ENCODE peak calls at places on chromosomes 1 and 21, in seven cellular contexts. One of them, this sample, is unnamed.

GRCh38 chr1:41738475-41738874 is 180.2 kb downstream of the HIVEP3 start:
- DNase-seq in HCT116: no peak
- DNase-seq in HepG2: no peak
- DNase-seq in GM12878: no peak
- DNase-seq in SK-N-SH: no peak
- DNase-seq in Panc1: no peak
- DNase-seq in K562: no peak
- DNase-seq in this sample: no peak

GRCh38 chr1:62753031-62753965 is 30.6 kb upstream of the ATG4C start:
- DNase-seq in K562: no peak
- DNase-seq in GM12878: no peak
- DNase-seq in HCT116: no peak
- DNase-seq in SK-N-SH: no peak
- DNase-seq in HepG2: no peak
- DNase-seq in Panc1: no peak
- DNase-seq in this sample: no peak

GRCh38 chr21:43719748-43720538 is 1.0 kb downstream of the PDXK start:
- DNase-seq in GM12878: no peak
- DNase-seq in K562: no peak
- DNase-seq in HepG2: no peak
- DNase-seq in HCT116: no peak
- DNase-seq in SK-N-SH: no peak
- DNase-seq in Panc1: no peak
- DNase-seq in this sample: no peak

GRCh38 chr1:222454196-222454595 is 93.7 kb downstream of the HHIPL2 start:
- DNase-seq in HepG2: no peak
- DNase-seq in K562: no peak
- DNase-seq in HCT116: no peak
- DNase-seq in Panc1: no peak
- DNase-seq in GM12878: no peak
- DNase-seq in SK-N-SH: no peak
- DNase-seq in this sample: no peak

GRCh38 chr1:109089242-109090015 is 1.1 kb upstream of the TMEM167B start:
- DNase-seq in HepG2: peak; percentile 87
- DNase-seq in SK-N-SH: peak; percentile 55
- DNase-seq in HCT116: peak; percentile 41
- DNase-seq in GM12878: no peak
- DNase-seq in Panc1: peak; percentile 70
- DNase-seq in K562: peak; percentile 86
- DNase-seq in this sample: peak; percentile 69

GRCh38 chr1:3084726-3085125 is 15.7 kb downstream of the PRDM16 start:
- DNase-seq in K562: no peak
- DNase-seq in HepG2: no peak
- DNase-seq in Panc1: no peak
- DNase-seq in HCT116: no peak
- DNase-seq in SK-N-SH: no peak
- DNase-seq in GM12878: no peak
- DNase-seq in this sample: no peak

GRCh38 chr1:25356848-25357247 is 18.7 kb downstream of the TMEM50A start:
- DNase-seq in HCT116: no peak
- DNase-seq in SK-N-SH: no peak
- DNase-seq in GM12878: no peak
- DNase-seq in K562: no peak
- DNase-seq in HepG2: no peak
- DNase-seq in Panc1: no peak
- DNase-seq in this sample: no peak

GRCh38 chr21:35190201-35190701 is 141.1 kb upstream of the RUNX1 start:
- DNase-seq in K562: no peak
- DNase-seq in HepG2: no peak
- DNase-seq in GM12878: no peak
- DNase-seq in HCT116: peak; percentile 58
- DNase-seq in Panc1: peak; percentile 43
- DNase-seq in SK-N-SH: no peak
- DNase-seq in this sample: no peak

GRCh38 chr1:18119289-18119688 is 11.7 kb downstream of the IGSF21 start:
- DNase-seq in K562: no peak
- DNase-seq in HepG2: no peak
- DNase-seq in Panc1: no peak
- DNase-seq in GM12878: no peak
- DNase-seq in HCT116: no peak
- DNase-seq in SK-N-SH: no peak
- DNase-seq in this sample: no peak

GRCh38 chr21:29382029-29382654 is 83.4 kb downstream of the BACH1 start:
- DNase-seq in HCT116: no peak
- DNase-seq in GM12878: no peak
- DNase-seq in SK-N-SH: no peak
- DNase-seq in Panc1: no peak
- DNase-seq in HepG2: peak; percentile 10
- DNase-seq in K562: no peak
- DNase-seq in this sample: no peak

GRCh38 chr1:45836451-45836850 is 33.0 kb downstream of the MAST2 start:
- DNase-seq in Panc1: no peak
- DNase-seq in SK-N-SH: no peak
- DNase-seq in K562: no peak
- DNase-seq in HCT116: no peak
- DNase-seq in GM12878: no peak
- DNase-seq in HepG2: no peak
- DNase-seq in this sample: no peak

GRCh38 chr1:171245458-171246064 is 2.7 kb upstream of the FMO1 start:
- DNase-seq in K562: peak; percentile 50
- DNase-seq in HCT116: peak; percentile 45
- DNase-seq in SK-N-SH: peak; percentile 37
- DNase-seq in Panc1: no peak
- DNase-seq in HepG2: peak; percentile 25
- DNase-seq in GM12878: no peak
- DNase-seq in this sample: no peak

GRCh38 chr1:23521588-23521987 is 9.4 kb downstream of the E2F2 start:
- DNase-seq in HCT116: no peak
- DNase-seq in HepG2: no peak
- DNase-seq in K562: peak; percentile 78
- DNase-seq in GM12878: no peak
- DNase-seq in Panc1: no peak
- DNase-seq in SK-N-SH: peak; percentile 64
- DNase-seq in this sample: no peak

GRCh38 chr1:112506731-112507130 is 2.0 kb upstream of the WNT2B start:
- DNase-seq in SK-N-SH: no peak
- DNase-seq in HCT116: no peak
- DNase-seq in Panc1: no peak
- DNase-seq in GM12878: no peak
- DNase-seq in HepG2: no peak
- DNase-seq in K562: no peak
- DNase-seq in this sample: no peak

GRCh38 chr1:215583185-215583692 is 16.1 kb downstream of the KCTD3 start:
- DNase-seq in K562: no peak
- DNase-seq in HCT116: no peak
- DNase-seq in HepG2: no peak
- DNase-seq in Panc1: no peak
- DNase-seq in GM12878: no peak
- DNase-seq in SK-N-SH: no peak
- DNase-seq in this sample: no peak

GRCh38 chr1:96660503-96660902 is 61.1 kb upstream of the PTBP2 start:
- DNase-seq in HepG2: no peak
- DNase-seq in GM12878: no peak
- DNase-seq in HCT116: no peak
- DNase-seq in Panc1: no peak
- DNase-seq in SK-N-SH: no peak
- DNase-seq in K562: no peak
- DNase-seq in this sample: no peak

GRCh38 chr1:154445040-154445472 is 39.9 kb downstream of the IL6R start:
- DNase-seq in GM12878: peak; percentile 59
- DNase-seq in HCT116: no peak
- DNase-seq in SK-N-SH: no peak
- DNase-seq in K562: no peak
- DNase-seq in HepG2: no peak
- DNase-seq in Panc1: no peak
- DNase-seq in this sample: no peak

GRCh38 chr1:242008788-242009500 is 10.0 kb upstream of the MAP1LC3C start:
- DNase-seq in HCT116: no peak
- DNase-seq in Panc1: no peak
- DNase-seq in SK-N-SH: peak; percentile 48
- DNase-seq in K562: no peak
- DNase-seq in HepG2: no peak
- DNase-seq in GM12878: no peak
- DNase-seq in this sample: no peak

GRCh38 chr21:39863111-39863510 is 4.1 kb upstream of the PCP4 start:
- DNase-seq in K562: no peak
- DNase-seq in SK-N-SH: no peak
- DNase-seq in HCT116: no peak
- DNase-seq in HepG2: no peak
- DNase-seq in GM12878: no peak
- DNase-seq in Panc1: no peak
- DNase-seq in this sample: no peak

GRCh38 chr1:190540366-190540765 is 62.7 kb upstream of the BRINP3 start:
- DNase-seq in HCT116: no peak
- DNase-seq in SK-N-SH: no peak
- DNase-seq in HepG2: no peak
- DNase-seq in Panc1: no peak
- DNase-seq in K562: no peak
- DNase-seq in GM12878: no peak
- DNase-seq in this sample: no peak

GRCh38 chr1:218851601-218852000 is 322.1 kb upstream of the LYPLAL1 start:
- DNase-seq in Panc1: no peak
- DNase-seq in K562: no peak
- DNase-seq in SK-N-SH: no peak
- DNase-seq in HCT116: no peak
- DNase-seq in GM12878: no peak
- DNase-seq in HepG2: no peak
- DNase-seq in this sample: no peak

GRCh38 chr1:67647036-67647798 is 37.8 kb upstream of the GADD45A start:
- DNase-seq in HepG2: no peak
- DNase-seq in SK-N-SH: peak; percentile 64
- DNase-seq in HCT116: no peak
- DNase-seq in Panc1: no peak
- DNase-seq in K562: no peak
- DNase-seq in GM12878: no peak
- DNase-seq in this sample: no peak

GRCh38 chr21:31283025-31283424 is 61.0 kb downstream of the TIAM1 start:
- DNase-seq in Panc1: no peak
- DNase-seq in HepG2: no peak
- DNase-seq in GM12878: no peak
- DNase-seq in K562: no peak
- DNase-seq in HCT116: no peak
- DNase-seq in SK-N-SH: no peak
- DNase-seq in this sample: no peak

GRCh38 chr1:228082975-228083870 is 715 bp downstream of the ARF1 start:
- DNase-seq in HCT116: no peak
- DNase-seq in K562: peak; percentile 63
- DNase-seq in SK-N-SH: peak; percentile 55
- DNase-seq in GM12878: no peak
- DNase-seq in HepG2: no peak
- DNase-seq in Panc1: no peak
- DNase-seq in this sample: no peak

GRCh38 chr1:145730467-145730866 is 11.2 kb downstream of the CD160 start:
- DNase-seq in Panc1: no peak
- DNase-seq in HCT116: no peak
- DNase-seq in GM12878: no peak
- DNase-seq in HepG2: no peak
- DNase-seq in K562: no peak
- DNase-seq in SK-N-SH: no peak
- DNase-seq in this sample: no peak

GRCh38 chr1:172719694-172720138 is 60.8 kb downstream of the FASLG start:
- DNase-seq in Panc1: no peak
- DNase-seq in SK-N-SH: peak; percentile 57
- DNase-seq in HepG2: peak; percentile 44
- DNase-seq in K562: peak; percentile 56
- DNase-seq in GM12878: no peak
- DNase-seq in HCT116: peak; percentile 39
- DNase-seq in this sample: no peak

GRCh38 chr1:31372961-31373896 is at the start of gene FABP3:
- DNase-seq in HepG2: peak; percentile 71
- DNase-seq in GM12878: no peak
- DNase-seq in SK-N-SH: peak; percentile 68
- DNase-seq in HCT116: no peak
- DNase-seq in Panc1: no peak
- DNase-seq in K562: peak; percentile 83
- DNase-seq in this sample: peak; percentile 85
- TF ChIP-seq SIN3A in HepG2: peak; percentile 40
- TF ChIP-seq SIN3A in GM12878: no peak
- TF ChIP-seq SIN3A in SK-N-SH: no peak
- TF ChIP-seq SIN3A in HCT116: no peak
- TF ChIP-seq SIN3A in Panc1: no peak
- TF ChIP-seq SIN3A in K562: no peak
- TF ChIP-seq SIN3A in this sample: peak; percentile 29

GRCh38 chr21:38434913-38435533 is 63.3 kb downstream of the ERG start:
- DNase-seq in HCT116: no peak
- DNase-seq in K562: no peak
- DNase-seq in SK-N-SH: no peak
- DNase-seq in HepG2: no peak
- DNase-seq in Panc1: no peak
- DNase-seq in GM12878: no peak
- DNase-seq in this sample: no peak
- TF ChIP-seq SIN3A in HCT116: no peak
- TF ChIP-seq SIN3A in K562: no peak
- TF ChIP-seq SIN3A in SK-N-SH: no peak
- TF ChIP-seq SIN3A in HepG2: no peak
- TF ChIP-seq SIN3A in Panc1: no peak
- TF ChIP-seq SIN3A in GM12878: no peak
- TF ChIP-seq SIN3A in this sample: no peak

GRCh38 chr1:207027221-207027777 is 5.3 kb downstream of the C1orf116 start:
- DNase-seq in HepG2: no peak
- DNase-seq in SK-N-SH: no peak
- DNase-seq in Panc1: no peak
- DNase-seq in HCT116: peak; percentile 86
- DNase-seq in K562: no peak
- DNase-seq in GM12878: no peak
- DNase-seq in this sample: no peak
- TF ChIP-seq SIN3A in HepG2: no peak
- TF ChIP-seq SIN3A in SK-N-SH: no peak
- TF ChIP-seq SIN3A in Panc1: no peak
- TF ChIP-seq SIN3A in HCT116: peak; percentile 83
- TF ChIP-seq SIN3A in K562: no peak
- TF ChIP-seq SIN3A in GM12878: no peak
- TF ChIP-seq SIN3A in this sample: no peak

GRCh38 chr1:225462429-225462713 is 34.5 kb upstream of the LBR start:
- DNase-seq in HCT116: no peak
- DNase-seq in SK-N-SH: peak; percentile 72
- DNase-seq in HepG2: no peak
- DNase-seq in K562: no peak
- DNase-seq in GM12878: no peak
- DNase-seq in Panc1: no peak
- DNase-seq in this sample: no peak

GRCh38 chr1:225458222-225458631 is 30.4 kb upstream of the LBR start:
- DNase-seq in SK-N-SH: no peak
- DNase-seq in HepG2: no peak
- DNase-seq in GM12878: no peak
- DNase-seq in Panc1: no peak
- DNase-seq in K562: no peak
- DNase-seq in HCT116: no peak
- DNase-seq in this sample: no peak

GRCh38 chr1:225461533-225462428 is 33.9 kb upstream of the LBR start:
- DNase-seq in K562: no peak
- DNase-seq in Panc1: no peak
- DNase-seq in GM12878: no peak
- DNase-seq in HCT116: no peak
- DNase-seq in HepG2: no peak
- DNase-seq in SK-N-SH: peak; percentile 75
- DNase-seq in this sample: no peak

GRCh38 chr1:225460737-225461532 is 33.1 kb upstream of the LBR start:
- DNase-seq in HepG2: no peak
- DNase-seq in GM12878: no peak
- DNase-seq in HCT116: no peak
- DNase-seq in K562: no peak
- DNase-seq in Panc1: no peak
- DNase-seq in SK-N-SH: peak; percentile 56
- DNase-seq in this sample: no peak

GRCh38 chr1:225460021-225460736 is 32.3 kb upstream of the LBR start:
- DNase-seq in GM12878: no peak
- DNase-seq in K562: no peak
- DNase-seq in Panc1: no peak
- DNase-seq in SK-N-SH: no peak
- DNase-seq in HepG2: no peak
- DNase-seq in HCT116: no peak
- DNase-seq in this sample: no peak
- TF ChIP-seq SIN3A in GM12878: no peak
- TF ChIP-seq SIN3A in K562: no peak
- TF ChIP-seq SIN3A in Panc1: no peak
- TF ChIP-seq SIN3A in SK-N-SH: no peak
- TF ChIP-seq SIN3A in HepG2: no peak
- TF ChIP-seq SIN3A in HCT116: no peak
- TF ChIP-seq SIN3A in this sample: no peak